ENCODE peak calls at places on chromosomes 6 and 20, in five cellular contexts. C, Z, E, M and V are unnamed samples.

GRCh38 chr20:3980260-3981131 is 34.9 kb downstream of the RNF24 start:
- DNase-seq in C (no peak), Z (peak; percentile 27), E (no peak), M (no peak), V (no peak)

GRCh38 chr6:10613077-10613476 is 81.3 kb downstream of the C6orf52 start:
- DNase-seq in C (no peak), Z (no peak), E (no peak), M (no peak), V (no peak)

GRCh38 chr6:140052757-140053729 is 678.6 kb upstream of the CITED2 start:
- DNase-seq in C (no peak), Z (no peak), E (peak; percentile 48), M (no peak), V (peak; percentile 35)

GRCh38 chr6:140077712-140078551 is 703.5 kb upstream of the CITED2 start:
- DNase-seq in C (no peak), Z (no peak), E (no peak), M (no peak), V (no peak)

GRCh38 chr6:134035823-134036296 is 16.6 kb downstream of the SLC2A12 start:
- DNase-seq in C (no peak), Z (no peak), E (no peak), M (no peak), V (no peak)

GRCh38 chr20:9602834-9603173 is 88.4 kb downstream of the LAMP5 start:
- DNase-seq in C (no peak), Z (no peak), E (no peak), M (no peak), V (no peak)

GRCh38 chr6:148954934-148955915 is 208.4 kb downstream of the UST start:
- DNase-seq in C (no peak), Z (no peak), E (no peak), M (no peak), V (no peak)

GRCh38 chr6:40719671-40720374 is 132.7 kb upstream of the LRFN2 start:
- DNase-seq in C (no peak), Z (no peak), E (no peak), M (no peak), V (peak; percentile 41)

GRCh38 chr20:38505091-38505455 is 32.4 kb downstream of the RALGAPB start:
- DNase-seq in C (no peak), Z (no peak), E (no peak), M (no peak), V (no peak)

GRCh38 chr6:41984623-41985022 is 43.0 kb upstream of the CCND3 start:
- DNase-seq in C (no peak), Z (no peak), E (no peak), M (no peak), V (no peak)

GRCh38 chr20:54680872-54681297 is 205.5 kb downstream of the DOK5 start:
- DNase-seq in C (no peak), Z (no peak), E (peak; percentile 4), M (no peak), V (peak; percentile 79)

GRCh38 chr20:32062776-32063170 is 10.7 kb downstream of the HCK start:
- DNase-seq in C (peak; percentile 53), Z (no peak), E (peak; percentile 87), M (no peak), V (peak; percentile 92)

GRCh38 chr20:57707849-57708693 is 1.7 kb downstream of the PMEPA1 start:
- DNase-seq in C (no peak), Z (no peak), E (no peak), M (no peak), V (no peak)

GRCh38 chr6:107803957-107804356 is 20.2 kb downstream of the SCML4 start:
- DNase-seq in C (no peak), Z (no peak), E (no peak), M (no peak), V (no peak)

GRCh38 chr6:20191951-20192350 is 20.3 kb downstream of the MBOAT1 start:
- DNase-seq in C (no peak), Z (no peak), E (no peak), M (no peak), V (no peak)

GRCh38 chr6:133945158-133945557 is 7.9 kb upstream of the TBPL1 start:
- DNase-seq in C (no peak), Z (no peak), E (no peak), M (no peak), V (no peak)

GRCh38 chr6:110731898-110732297 is 83.4 kb downstream of the CDK19 start:
- DNase-seq in C (no peak), Z (no peak), E (no peak), M (no peak), V (no peak)